ENCODE peak calls at places on chromosomes 3 and 15, in seven cellular contexts. A is fibroblast of lung, R is H9, P is mammary epithelial cell, B is GM23248, G is K562, N is HepG2. W is an unnamed sample.

GRCh38 chr15:69305204-69305931 is 6.7 kb downstream of the PAQR5 start:
- DNase-seq in N (peak; percentile 52), P (peak; percentile 70), B (peak; percentile 95), R (no peak), A (peak; percentile 90), G (peak; percentile 56), W (peak; percentile 88)

GRCh38 chr3:169710619-169711018 is 47.1 kb upstream of the MECOM start:
- DNase-seq in B (no peak), P (peak; percentile 46), N (no peak), R (no peak), A (peak; percentile 56), G (no peak), W (peak; percentile 54)

GRCh38 chr3:37989821-37990480 is 635 bp upstream of the VILL start:
- DNase-seq in N (no peak), B (no peak), P (no peak), G (no peak), R (no peak), A (no peak), W (no peak)

GRCh38 chr15:40340740-40341400 is at the start of gene CCDC9B:
- DNase-seq in A (peak; percentile 91), G (peak; percentile 71), P (peak; percentile 83), R (no peak), N (peak; percentile 75), B (peak; percentile 94), W (peak; percentile 74)

GRCh38 chr3:127097009-127097350 is 96.0 kb upstream of the PRR23E start:
- DNase-seq in N (no peak), R (no peak), P (no peak), G (no peak), A (no peak), B (no peak), W (no peak)

GRCh38 chr3:162643245-162643644 is 1146.6 kb downstream of the OTOL1 start:
- DNase-seq in R (no peak), A (peak; percentile 48), N (no peak), G (no peak), B (peak; percentile 40), P (no peak), W (no peak)

GRCh38 chr3:110246796-110247369 is 824.7 kb upstream of the NECTIN3 start:
- DNase-seq in G (no peak), B (peak; percentile 44), A (no peak), P (no peak), R (no peak), N (no peak), W (no peak)

GRCh38 chr3:64342940-64343691 is 117.8 kb upstream of the PRICKLE2 start:
- DNase-seq in B (peak; percentile 83), R (no peak), G (no peak), A (peak; percentile 97), N (peak; percentile 13), P (peak; percentile 91), W (peak; percentile 88)

GRCh38 chr15:65812467-65812866 is 20.4 kb upstream of the DENND4A start:
- DNase-seq in A (no peak), N (no peak), R (no peak), P (no peak), B (no peak), G (no peak), W (no peak)

GRCh38 chr3:49602049-49602554 is 47.8 kb downstream of the BSN start:
- DNase-seq in P (no peak), G (no peak), A (no peak), N (no peak), B (no peak), R (no peak), W (no peak)

GRCh38 chr3:94548581-94549316 is 485.9 kb downstream of the NSUN3 start:
- DNase-seq in R (peak; percentile 61), A (no peak), B (no peak), G (no peak), N (no peak), P (no peak), W (no peak)

DNA sequence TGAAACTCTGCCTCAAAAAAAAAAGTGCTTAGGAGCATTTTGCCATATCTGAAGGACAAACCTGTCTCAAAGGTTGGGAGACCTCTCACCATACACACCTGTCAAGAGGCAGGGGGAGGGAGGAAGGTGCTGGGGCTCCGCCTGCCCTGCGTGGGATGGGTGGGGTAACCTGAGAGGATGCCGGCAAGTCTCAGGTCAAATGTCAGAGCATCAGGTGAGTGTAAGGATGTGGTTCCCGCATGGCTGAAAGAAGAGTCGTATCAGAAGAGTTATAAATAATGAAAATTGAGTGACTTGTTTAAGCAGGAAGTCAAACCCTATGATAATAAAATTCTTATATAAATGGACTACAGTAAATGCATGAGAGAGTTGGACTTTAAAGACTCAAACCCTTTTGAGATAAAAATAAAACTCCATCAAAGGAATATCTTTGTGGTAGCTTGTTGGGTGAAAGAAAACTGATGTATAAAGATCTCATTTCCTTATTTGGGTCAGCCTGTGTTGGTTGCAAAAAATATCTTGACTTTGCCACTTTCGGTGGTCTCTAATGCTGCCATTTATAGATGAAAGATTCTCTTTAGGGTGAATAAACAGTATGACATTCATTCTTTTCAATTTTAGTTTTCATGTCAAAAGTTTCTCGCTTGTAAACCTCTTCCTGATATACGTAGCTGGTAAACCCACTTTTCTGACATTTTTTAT is 23.7 kb downstream of the NIPA1 start:
- DNase-seq in A (no peak), P (no peak), R (no peak), G (no peak), N (no peak), B (no peak), W (no peak)
- H3K79me2 ChIP-seq in A (no peaks in the 10 kb centered on the region), P (peaks cover 15% of the 10 kb centered on the region), R (peaks cover 6% of the 10 kb centered on the region), G (peaks cover 41% of the 10 kb centered on the region), N (peaks cover 19% of the 10 kb centered on the region), B (no peaks in the 10 kb centered on the region), W (peaks cover 3% of the 10 kb centered on the region)

DNA sequence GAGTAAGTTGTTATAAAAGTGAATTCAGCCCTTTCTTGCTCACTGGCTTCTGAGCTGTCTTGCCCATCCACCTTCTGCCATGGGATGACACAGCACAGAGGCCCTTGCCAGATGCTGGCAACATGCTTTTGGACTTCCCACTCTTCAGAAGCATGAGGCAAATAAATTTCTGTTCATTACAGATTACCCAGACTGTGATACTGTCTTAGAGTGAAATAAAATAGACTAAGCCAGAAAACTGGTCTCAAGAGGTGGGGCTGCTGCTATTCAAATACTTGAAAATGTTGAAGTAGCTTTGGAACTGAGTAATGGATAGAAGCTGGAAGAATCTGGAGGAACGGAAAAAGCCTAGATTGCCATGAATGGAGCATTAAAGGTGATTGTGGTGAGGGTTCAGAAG is 170.4 kb downstream of the ZMAT3 start:
- DNase-seq in A (no peak), P (no peak), R (no peak), G (no peak), N (no peak), B (no peak), W (no peak)
- H3K9me3 ChIP-seq in A (no peaks in the 10 kb centered on the region), P (no peaks in the 10 kb centered on the region), R (no peaks in the 10 kb centered on the region), G (no peaks in the 10 kb centered on the region), N (no peaks in the 10 kb centered on the region), B (no peaks in the 10 kb centered on the region), W (peaks cover 3% of the 10 kb centered on the region)

GRCh38 chr15:75565062-75565970 is 13.8 kb downstream of the PTPN9 start:
- DNase-seq in B (peak; percentile 74), N (no peak), P (no peak), A (no peak), R (no peak), G (no peak), W (peak; percentile 51)

GRCh38 chr15:75573643-75574384 is 5.3 kb downstream of the PTPN9 start:
- DNase-seq in P (no peak), R (no peak), N (no peak), A (no peak), G (no peak), B (no peak), W (no peak)

GRCh38 chr15:75573001-75573400 is 6.1 kb downstream of the PTPN9 start:
- DNase-seq in R (no peak), P (no peak), N (no peak), B (peak; percentile 72), A (peak; percentile 19), G (no peak), W (peak; percentile 49)

GRCh38 chr15:75570119-75570518 is 9.0 kb downstream of the PTPN9 start:
- DNase-seq in A (no peak), P (no peak), B (no peak), G (no peak), N (no peak), R (no peak), W (no peak)
- H3K79me2 ChIP-seq in A (peaks cover 68% of the 10 kb centered on the region), P (peaks cover 95% of the 10 kb centered on the region), B (peaks cover 97% of the 10 kb centered on the region), G (peaks cover 37% of the 10 kb centered on the region), N (peaks cover 45% of the 10 kb centered on the region), R (peaks cover 17% of the 10 kb centered on the region), W (peaks cover 95% of the 10 kb centered on the region)

GRCh38 chr3:15744176-15744575 is 53.6 kb downstream of the ANKRD28 start:
- DNase-seq in R (no peak), A (no peak), G (no peak), B (no peak), N (no peak), P (no peak), W (no peak)
- H3K9me3 ChIP-seq in R (no peaks in the 10 kb centered on the region), A (no peaks in the 10 kb centered on the region), G (peaks cover 4% of the 10 kb centered on the region), B (no peaks in the 10 kb centered on the region), N (no peaks in the 10 kb centered on the region), P (no peaks in the 10 kb centered on the region), W (no peaks in the 10 kb centered on the region)

GRCh38 chr3:40800343-40800742 is 275.6 kb downstream of the ZNF621 start:
- DNase-seq in B (peak; percentile 77), G (no peak), P (peak; percentile 96), N (peak; percentile 57), A (peak; percentile 56), R (no peak), W (peak; percentile 94)

GRCh38 chr3:40803311-40803710 is 278.6 kb downstream of the ZNF621 start:
- DNase-seq in B (no peak), G (no peak), A (no peak), P (peak; percentile 72), R (no peak), N (no peak), W (no peak)

GRCh38 chr3:40805456-40805855 is 280.7 kb downstream of the ZNF621 start:
- DNase-seq in B (no peak), A (no peak), P (no peak), R (no peak), N (peak; percentile 36), G (no peak), W (no peak)

GRCh38 chr3:40801276-40801675 is 276.5 kb downstream of the ZNF621 start:
- DNase-seq in N (no peak), G (no peak), P (peak; percentile 37), B (no peak), R (no peak), A (no peak), W (peak; percentile 51)
- H3K79me2 ChIP-seq in N (no peaks in the 10 kb centered on the region), G (no peaks in the 10 kb centered on the region), P (no peaks in the 10 kb centered on the region), B (no peaks in the 10 kb centered on the region), R (no peaks in the 10 kb centered on the region), A (no peaks in the 10 kb centered on the region), W (no peaks in the 10 kb centered on the region)

GRCh38 chr3:196753201-196753600 is 13.5 kb downstream of the PAK2 start:
- DNase-seq in R (no peak), A (no peak), P (no peak), N (no peak), B (no peak), G (no peak), W (no peak)

GRCh38 chr3:196749125-196749524 is 9.5 kb downstream of the PAK2 start:
- DNase-seq in B (no peak), N (no peak), R (no peak), G (no peak), P (no peak), A (no peak), W (no peak)

GRCh38 chr3:196756738-196757137 is 17.1 kb downstream of the PAK2 start:
- DNase-seq in N (no peak), R (no peak), P (no peak), G (no peak), B (no peak), A (no peak), W (no peak)

GRCh38 chr3:196757876-196758739 is 18.5 kb downstream of the PAK2 start:
- DNase-seq in N (no peak), A (peak; percentile 76), B (peak; percentile 69), P (peak; percentile 56), R (no peak), G (no peak), W (peak; percentile 81)

GRCh38 chr3:196754215-196754937 is 14.7 kb downstream of the PAK2 start:
- DNase-seq in P (no peak), R (no peak), A (no peak), G (no peak), B (no peak), N (peak; percentile 83), W (no peak)
- H3K9me3 ChIP-seq in P (peaks cover 10% of the 10 kb centered on the region), R (peaks cover 11% of the 10 kb centered on the region), A (no peaks in the 10 kb centered on the region), G (peaks cover 21% of the 10 kb centered on the region), B (no peaks in the 10 kb centered on the region), N (peaks cover 8% of the 10 kb centered on the region), W (peaks cover 5% of the 10 kb centered on the region)

W was measured in astrocyte.